ENCODE peak calls at places on chromosomes 2 and 18, in four cellular contexts. N is neural progenitor cell, R is mammary epithelial cell, J is hepatocyte. E is an unnamed sample.

GRCh38 chr2:169799555-169799954 is 884 bp downstream of the SSB start:
- DNase-seq in R (no peak), J (no peak), N (peak), E (peak)

GRCh38 chr2:147198651-147199171 is 646.1 kb upstream of the ACVR2A start:
- DNase-seq in J (no peak), N (peak), R (no peak), E (peak)

GRCh38 chr2:37201766-37202165 is 5.5 kb downstream of the CEBPZOS start:
- DNase-seq in J (no peak), R (no peak), N (no peak), E (no peak)

GRCh38 chr18:32688821-32689220 is 84.0 kb downstream of the KLHL14 start:
- DNase-seq in J (no peak), R (peak), N (no peak), E (no peak)

GRCh38 chr2:10256525-10257031 is 46.1 kb upstream of the HPCAL1 start:
- DNase-seq in J (no peak), N (no peak), R (no peak), E (no peak)

GRCh38 chr2:226798422-226799210 is 1.0 kb downstream of the IRS1 start:
- DNase-seq in J (peak), R (peak), N (peak), E (peak)

GRCh38 chr2:231615058-231615671 is 22.5 kb downstream of the TEX44 start:
- DNase-seq in N (peak), R (no peak), J (peak), E (peak)

GRCh38 chr18:50410894-50411293 is 36.0 kb downstream of the SKA1 start:
- DNase-seq in R (peak), J (no peak), N (no peak), E (no peak)

GRCh38 chr2:141187063-141187429 is 943.8 kb downstream of the LRP1B start:
- DNase-seq in N (no peak), R (no peak), J (no peak), E (no peak)

GRCh38 chr2:67259581-67260347 is 137.4 kb upstream of the ETAA1 start:
- DNase-seq in R (peak), N (no peak), J (peak), E (no peak)

GRCh38 chr2:142100967-142101366 is 29.8 kb downstream of the LRP1B start:
- DNase-seq in N (no peak), J (no peak), R (peak), E (no peak)

GRCh38 chr2:146844226-146844990 is 1000.4 kb upstream of the ACVR2A start:
- DNase-seq in R (peak), J (no peak), N (no peak), E (no peak)

GRCh38 chr2:112182581-112183034 is 44.4 kb downstream of the FBLN7 start:
- DNase-seq in N (peak), J (no peak), R (no peak), E (no peak)

GRCh38 chr18:78448106-78448505 is 531.5 kb upstream of the SALL3 start:
- DNase-seq in N (no peak), J (no peak), R (no peak), E (peak)

GRCh38 chr2:217669831-217670230 is 333.0 kb downstream of the TNS1 start:
- DNase-seq in R (no peak), N (no peak), J (no peak), E (no peak)

GRCh38 chr2:29260151-29260772 is 145.0 kb downstream of the CLIP4 start:
- DNase-seq in J (no peak), N (no peak), R (peak), E (no peak)

GRCh38 chr2:30165617-30166016 is 18.8 kb downstream of the YPEL5 start:
- DNase-seq in J (no peak), R (no peak), N (no peak), E (no peak)

GRCh38 chr18:62846334-62846733 is 131.0 kb downstream of the PHLPP1 start:
- DNase-seq in J (no peak), R (no peak), N (no peak), E (no peak)

GRCh38 chr2:96267159-96267971 is 1.3 kb downstream of the CIAO1 start:
- DNase-seq in J (peak), R (peak), N (peak), E (peak)

GRCh38 chr2:45919711-45920111 is 268.2 kb downstream of the PRKCE start:
- DNase-seq in N (no peak), R (peak), J (no peak), E (no peak)

GRCh38 chr2:101983486-101983885 is 8.3 kb upstream of the IL1R2 start:
- DNase-seq in N (no peak), J (no peak), R (peak), E (peak)

GRCh38 chr2:229313591-229313990 is 42.5 kb upstream of the PID1 start:
- DNase-seq in N (no peak), J (no peak), R (peak), E (no peak)

GRCh38 chr2:64410673-64411072 is 43.3 kb upstream of the LGALSL start:
- DNase-seq in J (no peak), R (no peak), N (no peak), E (no peak)

GRCh38 chr2:111678651-111679050 is 205.3 kb downstream of the ANAPC1 start:
- DNase-seq in J (no peak), N (no peak), R (peak), E (peak)

GRCh38 chr2:26978061-26978596 is 7.7 kb downstream of the MAPRE3 start:
- DNase-seq in J (peak), N (no peak), R (peak), E (no peak)

DNA sequence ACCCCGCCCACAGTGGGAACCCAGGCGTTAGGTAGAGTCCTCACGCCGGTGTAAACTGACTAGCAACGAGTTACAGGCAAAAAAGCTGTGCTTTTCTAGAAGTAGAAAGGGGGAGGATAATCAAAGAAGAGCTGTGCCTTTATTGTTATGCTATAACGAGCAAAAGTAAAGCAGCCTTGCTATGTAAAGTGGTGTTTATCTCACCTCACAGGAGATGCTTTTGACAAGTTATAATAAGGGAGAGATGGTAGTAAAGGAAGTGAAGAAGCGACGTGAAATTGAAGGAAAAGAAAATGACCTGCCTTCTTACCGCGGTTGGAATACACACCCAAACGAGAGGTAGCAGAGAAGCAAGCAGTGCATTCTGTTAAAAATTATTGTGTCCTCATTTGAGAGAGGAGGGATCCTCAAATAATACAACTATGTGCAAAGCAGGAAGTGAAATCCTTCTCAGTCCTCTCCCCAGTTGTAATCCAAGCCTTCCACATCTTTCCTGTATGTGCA is 898 bp downstream of the TANK start:
- DNase-seq in R (no peak), N (peak), J (no peak), E (no peak)
- H3K4me2 ChIP-seq in R (peak), N (peak), J (peak), E (peak)

DNA sequence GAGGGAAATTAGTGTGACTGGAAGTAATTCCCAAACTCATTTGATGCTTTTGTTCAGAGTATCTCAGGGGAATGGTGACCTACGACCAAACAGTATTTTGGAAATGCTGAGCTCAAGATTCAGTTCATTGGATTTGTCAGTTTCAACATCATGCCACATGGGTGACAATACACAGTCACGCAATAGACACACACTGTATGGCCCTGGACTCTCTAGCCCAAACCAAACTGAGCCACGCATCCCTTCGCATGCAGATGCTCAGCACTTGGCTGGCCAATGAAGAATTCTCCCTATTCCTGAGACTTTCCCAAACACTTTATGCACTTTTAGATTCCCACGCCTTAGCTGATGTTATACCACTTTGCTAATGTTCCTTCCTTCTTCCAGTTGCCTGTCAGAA is 10.0 kb downstream of the PDE1A start:
- DNase-seq in N (no peak), R (no peak), J (no peak), E (no peak)
- H3K4me2 ChIP-seq in N (no peak), R (no peak), J (no peak), E (no peak)

GRCh38 chr2:70270323-70270722 is 12.4 kb downstream of the PCYOX1 start:
- DNase-seq in J (no peak), R (no peak), N (no peak), E (no peak)
- H3K4me2 ChIP-seq in J (no peak), R (no peak), N (no peak), E (no peak)

GRCh38 chr2:239949537-239949936 is 75.6 kb downstream of the NDUFA10 start:
- DNase-seq in N (no peak), J (no peak), R (no peak), E (no peak)
- H3K4me2 ChIP-seq in N (no peak), J (no peak), R (no peak), E (no peak)

DNA sequence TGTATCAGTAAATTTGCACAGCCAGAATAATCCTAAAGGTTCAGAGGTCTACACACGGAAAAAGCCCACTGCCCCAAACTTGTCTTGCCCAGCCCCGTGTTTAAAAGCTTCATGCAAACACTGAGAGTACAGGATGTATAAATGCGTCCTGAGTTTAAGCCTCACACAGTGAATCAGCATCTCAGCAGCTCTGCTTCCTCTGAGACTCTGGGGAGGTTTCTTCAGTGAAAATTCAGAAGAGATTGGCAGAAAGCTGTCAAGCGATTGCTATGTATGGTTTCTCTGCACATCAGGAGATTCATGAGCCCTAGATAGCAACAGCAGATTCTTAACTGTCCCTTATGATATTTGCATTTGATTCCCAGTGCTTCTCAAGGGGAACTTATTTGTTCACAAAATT is 27.1 kb downstream of the CRACDL start:
- DNase-seq in J (no peak), N (no peak), R (peak), E (no peak)
- H3K4me2 ChIP-seq in J (peak), N (peak), R (no peak), E (no peak)

GRCh38 chr2:72750466-72750865 is 75.4 kb downstream of the EXOC6B start:
- DNase-seq in N (no peak), R (no peak), J (no peak), E (peak)

GRCh38 chr2:72747344-72747743 is 78.5 kb downstream of the EXOC6B start:
- DNase-seq in J (no peak), R (no peak), N (no peak), E (no peak)

GRCh38 chr2:72743481-72743880 is 82.4 kb downstream of the EXOC6B start:
- DNase-seq in N (no peak), J (no peak), R (no peak), E (no peak)

GRCh38 chr2:72744049-72744448 is 81.8 kb downstream of the EXOC6B start:
- DNase-seq in N (no peak), R (peak), J (no peak), E (no peak)

DNA sequence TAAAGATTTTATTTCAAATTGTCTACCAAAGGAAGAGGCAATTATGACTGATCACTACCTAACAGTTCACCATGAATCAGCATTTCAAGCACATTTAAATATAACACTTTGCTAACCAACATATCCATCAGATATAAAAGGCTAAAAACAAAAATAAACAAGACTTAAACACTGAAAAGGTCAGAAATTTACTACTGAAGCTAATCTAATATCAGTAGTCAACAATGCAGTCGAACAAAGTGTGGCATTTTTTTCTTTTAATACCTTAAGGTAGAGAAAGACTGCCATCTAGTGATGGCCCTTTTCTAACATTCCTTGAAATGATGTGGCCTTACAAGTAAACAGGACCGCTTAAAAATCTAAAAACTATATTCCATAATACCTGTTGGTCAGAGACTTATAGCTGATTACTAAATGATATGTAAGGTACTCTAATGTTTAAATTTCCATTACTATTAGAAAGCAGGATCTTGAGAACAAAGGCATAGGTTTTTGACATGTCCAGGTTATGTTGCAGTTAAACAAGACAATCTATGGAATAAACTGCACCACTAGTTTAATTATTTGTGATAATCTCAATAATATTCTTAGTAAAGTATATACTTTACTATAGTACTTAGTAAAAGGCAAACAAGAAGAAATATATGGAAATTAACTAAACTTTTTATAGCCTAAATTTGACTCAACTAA is 80.0 kb downstream of the EXOC6B start:
- DNase-seq in R (peak), J (peak), N (peak), E (peak)
- H3K4me2 ChIP-seq in R (no peak), J (no peak), N (no peak), E (no peak)

DNA sequence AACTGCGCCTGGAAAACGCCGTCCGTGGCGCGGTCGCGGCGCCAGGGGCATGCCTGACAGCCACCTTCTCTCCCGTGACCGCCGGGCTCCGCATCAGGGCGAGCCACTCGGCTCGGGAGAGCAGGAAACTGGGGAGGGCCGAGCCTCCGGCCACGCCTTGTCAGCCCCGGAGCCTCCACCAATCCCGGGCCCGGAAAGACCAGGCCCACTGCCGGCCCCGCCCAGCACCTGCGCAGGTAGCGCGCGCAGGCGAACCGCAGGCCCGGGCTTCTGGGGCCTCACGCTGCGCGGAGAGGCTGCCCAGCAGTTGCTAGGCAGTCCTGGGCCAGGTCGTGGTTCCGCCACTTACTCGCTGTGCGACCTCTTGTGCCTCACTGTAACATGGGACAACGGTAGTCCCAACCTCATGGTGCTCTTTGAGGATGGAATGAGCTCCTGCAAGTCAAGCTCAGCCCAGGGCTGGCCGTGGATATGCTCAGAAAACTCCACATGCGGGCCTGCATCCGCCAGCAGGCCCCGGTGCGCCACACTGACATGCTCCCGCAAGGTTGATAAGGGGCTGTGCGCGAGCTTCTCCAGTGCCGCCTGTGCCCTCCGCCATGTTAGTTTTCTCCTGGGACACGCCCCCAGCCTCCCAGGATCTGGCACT is 97.1 kb downstream of the INHBB start:
- DNase-seq in N (peak), J (peak), R (no peak), E (peak)
- H3K4me2 ChIP-seq in N (peak), J (peak), R (no peak), E (peak)

DNA sequence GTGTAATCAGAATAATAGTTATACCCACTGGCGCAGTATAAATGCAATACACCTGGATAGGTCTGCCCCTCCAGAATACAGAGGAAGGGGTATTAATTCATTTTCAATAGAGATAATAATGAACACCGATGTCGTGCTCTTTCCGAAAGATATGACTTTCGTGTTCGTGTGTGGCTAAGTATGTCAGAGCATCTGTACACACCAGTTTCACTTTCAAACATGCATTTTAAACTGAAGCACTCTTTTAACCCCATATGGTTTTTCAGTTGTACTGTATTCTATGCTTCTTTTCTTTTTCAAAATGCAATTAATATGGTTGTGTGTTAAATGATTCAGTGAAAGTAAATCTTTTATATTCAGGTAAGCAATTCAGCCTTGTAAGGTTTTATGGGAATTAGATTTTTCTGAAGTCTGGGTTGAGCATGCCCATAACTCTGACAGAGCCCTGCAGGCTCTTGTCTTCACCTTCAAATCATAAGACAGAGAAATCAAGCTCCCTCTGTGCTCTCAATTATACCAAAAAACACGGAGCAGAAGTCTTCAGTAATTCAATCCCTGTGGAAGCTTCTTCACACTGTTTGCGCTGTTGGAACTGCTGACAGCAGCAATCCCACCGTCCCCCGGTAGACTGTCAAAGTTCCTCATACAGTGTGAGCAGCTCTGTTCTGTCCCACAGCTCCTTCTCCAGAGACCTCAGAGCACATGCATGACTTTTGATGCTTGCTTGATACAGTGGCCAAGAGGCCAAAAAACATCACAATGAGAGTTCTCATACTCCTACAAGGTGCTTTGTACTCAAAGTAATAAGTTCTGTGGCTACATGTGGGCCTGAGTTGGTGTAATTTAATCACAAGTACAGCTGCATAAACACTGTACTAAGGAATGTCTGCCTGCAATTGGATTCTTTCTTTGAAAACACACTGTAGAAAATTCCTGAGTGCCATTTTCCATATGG is 186.9 kb downstream of the ZNF521 start:
- DNase-seq in J (peak), R (peak), N (no peak), E (no peak)
- H3K4me2 ChIP-seq in J (peak), R (peak), N (no peak), E (no peak)

GRCh38 chr2:108970369-108970768 is 18.7 kb downstream of the EDAR start:
- DNase-seq in R (no peak), J (no peak), N (no peak), E (no peak)

GRCh38 chr2:108963057-108963456 is 26.0 kb downstream of the EDAR start:
- DNase-seq in J (no peak), R (no peak), N (no peak), E (no peak)

GRCh38 chr2:108967757-108968156 is 21.3 kb downstream of the EDAR start:
- DNase-seq in J (no peak), N (no peak), R (no peak), E (no peak)

GRCh38 chr2:108968619-108969018 is 20.4 kb downstream of the EDAR start:
- DNase-seq in J (peak), N (no peak), R (peak), E (peak)

GRCh38 chr2:108965540-108966299 is 23.3 kb downstream of the EDAR start:
- DNase-seq in N (no peak), R (no peak), J (no peak), E (peak)
- H3K4me2 ChIP-seq in N (no peak), R (no peak), J (no peak), E (no peak)

DNA sequence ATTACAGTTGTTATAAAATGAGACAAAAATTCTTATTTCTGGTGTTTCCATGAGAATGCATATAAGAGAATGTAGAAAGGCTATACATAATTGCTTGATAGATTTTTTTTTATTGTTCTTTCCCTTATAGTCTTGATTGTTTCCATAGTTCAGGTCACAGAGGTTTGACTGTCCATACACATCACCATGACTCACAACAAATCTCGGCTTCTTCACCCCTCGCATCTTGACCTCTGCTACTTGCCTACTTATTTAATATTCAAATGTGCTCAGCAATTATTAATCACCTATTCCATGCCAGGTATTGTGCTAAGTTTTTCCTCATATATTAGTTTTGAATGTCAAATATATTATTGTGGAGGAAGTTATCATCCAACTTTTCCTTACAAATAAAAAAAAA is 789.6 kb downstream of the RNF144A start:
- DNase-seq in J (no peak), N (no peak), R (peak), E (no peak)
- H3K4me2 ChIP-seq in J (no peak), N (no peak), R (peak), E (no peak)

E was measured in mesendoderm.